ENCODE peak calls at places on chromosome 12, in ten cellular contexts. V is EL, X is activated T-helper 1 cell treated with Interleukin-2 at 50 U/mL for 16 hours, S is AG04450, H is mesendoderm, F is head of caudate nucleus, I is AG04449, J is fibroblast of villous mesenchyme, Y is lung, Q is iris pigment epithelial cell. Z is an unnamed sample.

GRCh38 chr12:27343255-27344000 is 10.8 kb downstream of the BMAL2 start:
- DNase-seq in F (no peak), S (peak; percentile 85), V (peak; percentile 92), J (peak; percentile 79), Q (peak; percentile 96), X (no peak), H (peak; percentile 80), Y (no peak), I (peak; percentile 80), Z (peak; percentile 86)

GRCh38 chr12:130401703-130402102 is 64.0 kb downstream of the PIWIL1 start:
- DNase-seq in J (no peak), V (no peak), I (no peak), Q (peak; percentile 1), F (no peak), H (peak; percentile 71), Y (no peak), S (no peak), X (no peak), Z (no peak)

GRCh38 chr12:112557954-112558630 is 139.3 kb downstream of the PTPN11 start:
- DNase-seq in V (no peak), Q (no peak), S (no peak), X (no peak), Y (no peak), H (no peak), F (peak; percentile 54), J (no peak), I (no peak), Z (no peak)

GRCh38 chr12:96982671-96983070 is 75.6 kb downstream of the NEDD1 start:
- DNase-seq in I (no peak), H (no peak), F (no peak), V (no peak), J (no peak), Y (no peak), X (no peak), S (no peak), Q (no peak), Z (no peak)

GRCh38 chr12:6934110-6934509 is 6.4 kb downstream of the ATN1 start:
- DNase-seq in J (peak; percentile 46), F (no peak), Y (no peak), V (peak; percentile 68), H (no peak), S (no peak), X (no peak), Q (peak; percentile 46), I (no peak), Z (peak; percentile 91)

GRCh38 chr12:94553130-94553519 is 93.5 kb upstream of the CEP83 start:
- DNase-seq in Y (no peak), I (no peak), H (no peak), F (peak; percentile 76), Q (peak; percentile 87), J (peak; percentile 67), V (peak; percentile 87), X (no peak), S (no peak), Z (peak; percentile 73)

GRCh38 chr12:124828264-124829007 is 35.2 kb downstream of the SCARB1 start:
- DNase-seq in X (no peak), V (peak; percentile 80), J (no peak), Q (peak; percentile 74), H (peak; percentile 60), Y (no peak), I (no peak), F (no peak), S (no peak), Z (peak; percentile 89)

GRCh38 chr12:23834076-23834475 is 115.4 kb downstream of the SOX5 start:
- DNase-seq in H (peak; percentile 3), Q (no peak), V (no peak), X (no peak), Y (no peak), S (no peak), I (no peak), F (no peak), J (no peak), Z (no peak)

GRCh38 chr12:104414581-104415305 is 42.0 kb upstream of the CHST11 start:
- DNase-seq in J (no peak), X (no peak), Y (no peak), V (no peak), I (no peak), S (no peak), Q (no peak), H (peak; percentile 99), F (no peak), Z (no peak)

GRCh38 chr12:1948883-1949282 is 30.4 kb upstream of the CACNA2D4 start:
- DNase-seq in F (no peak), Y (no peak), I (no peak), J (no peak), S (no peak), X (no peak), Q (no peak), V (no peak), H (no peak), Z (no peak)

GRCh38 chr12:3632256-3633240 is 120.4 kb downstream of the CRACR2A start:
- DNase-seq in F (no peak), I (no peak), H (no peak), Y (no peak), J (no peak), S (no peak), Q (peak; percentile 54), X (no peak), V (peak; percentile 30), Z (peak; percentile 91)

GRCh38 chr12:80862606-80863005 is 75.1 kb downstream of the LIN7A start:
- DNase-seq in X (no peak), Y (no peak), S (no peak), J (no peak), H (no peak), Q (peak; percentile 48), F (no peak), V (peak; percentile 32), I (no peak), Z (no peak)

GRCh38 chr12:109944561-109944960 is 44.5 kb downstream of the TCHP start:
- DNase-seq in X (no peak), S (no peak), F (no peak), I (no peak), Y (no peak), V (no peak), Q (no peak), H (no peak), J (no peak), Z (no peak)

GRCh38 chr12:108812324-108812723 is 45.1 kb downstream of the SSH1 start:
- DNase-seq in J (no peak), S (no peak), Y (no peak), F (no peak), I (no peak), V (no peak), Q (no peak), H (no peak), X (no peak), Z (no peak)

GRCh38 chr12:53561590-53561953 is 54.3 kb upstream of the NPFF start:
- DNase-seq in V (peak; percentile 86), F (no peak), J (peak; percentile 88), X (no peak), Q (peak; percentile 93), S (peak; percentile 63), I (peak; percentile 72), H (no peak), Y (no peak), Z (peak; percentile 88)

GRCh38 chr12:49867580-49868341 is 24.9 kb upstream of the BCDIN3D start:
- DNase-seq in X (no peak), Y (peak; percentile 60), S (no peak), J (peak; percentile 66), H (peak; percentile 61), F (no peak), Q (no peak), I (no peak), V (no peak), Z (no peak)

GRCh38 chr12:1496162-1496925 is 98.0 kb downstream of the FBXL14 start:
- DNase-seq in J (peak; percentile 69), I (no peak), F (peak; percentile 62), S (no peak), X (no peak), Y (no peak), Q (peak; percentile 15), V (peak; percentile 49), H (no peak), Z (peak; percentile 83)

GRCh38 chr12:121776190-121777098 is 17.0 kb downstream of the RHOF start:
- DNase-seq in Y (peak; percentile 84), I (no peak), H (peak; percentile 73), F (peak; percentile 83), Q (peak; percentile 42), V (peak; percentile 61), S (no peak), J (peak; percentile 66), X (peak; percentile 79), Z (peak; percentile 97)

GRCh38 chr12:20367731-20368652 is at the start of gene PDE3A:
- DNase-seq in Y (peak; percentile 34), X (no peak), V (peak; percentile 83), Q (peak; percentile 89), I (no peak), S (no peak), J (peak; percentile 69), H (peak; percentile 90), F (peak; percentile 77), Z (peak; percentile 88)

GRCh38 chr12:27176765-27177164 is 67.3 kb upstream of the STK38L start:
- DNase-seq in I (no peak), H (no peak), V (peak; percentile 54), F (no peak), Q (peak; percentile 91), J (peak; percentile 69), S (no peak), X (no peak), Y (no peak), Z (peak; percentile 46)

GRCh38 chr12:89542912-89543592 is 17.2 kb upstream of the POC1B start:
- DNase-seq in V (peak; percentile 74), Y (peak; percentile 74), F (peak; percentile 79), I (no peak), Q (peak; percentile 84), H (peak; percentile 94), J (peak; percentile 88), X (peak; percentile 31), S (peak; percentile 52), Z (peak; percentile 68)

GRCh38 chr12:47029903-47030302 is 49.5 kb upstream of the PCED1B start:
- DNase-seq in Y (no peak), J (no peak), Q (no peak), S (no peak), X (no peak), V (no peak), H (no peak), F (no peak), I (no peak), Z (no peak)

Z was measured in osteoblast.